ENCODE peak calls at places on chromosomes 12 and 14, in eight cellular contexts. U, M, S, Z, X, R, T and L are unnamed samples.
A peak's percentile ranks its signal among the peaks of the same experiment; 100 is the strongest.

GRCh38 chr14:32939254-32940065 is 781 bp downstream of the NPAS3 start:
- DNase-seq in U (peak; percentile 83), M (peak; percentile 75), S (peak; percentile 18), Z (peak; percentile 80), X (peak; percentile 90), R (peak; percentile 86), T (peak; percentile 82), L (no peak)

GRCh38 chr14:38873923-38874612 is 229.0 kb downstream of the SEC23A start:
- DNase-seq in U (no peak), M (no peak), S (no peak), Z (no peak), X (no peak), R (no peak), T (no peak), L (no peak)

GRCh38 chr12:102513739-102514138 is 33.4 kb upstream of the IGF1 start:
- DNase-seq in U (no peak), M (no peak), S (no peak), Z (no peak), X (no peak), R (no peak), T (no peak), L (no peak)

GRCh38 chr12:125100551-125101434 is 35.6 kb downstream of the AACS start:
- DNase-seq in U (no peak), M (no peak), S (peak; percentile 29), Z (no peak), X (no peak), R (no peak), T (no peak), L (no peak)

GRCh38 chr12:106345739-106346138 is 11.8 kb upstream of the POLR3B start:
- DNase-seq in U (peak; percentile 64), M (peak; percentile 14), S (peak; percentile 96), Z (no peak), X (peak; percentile 45), R (peak; percentile 64), T (peak; percentile 22), L (peak; percentile 54)

GRCh38 chr14:95362180-95362494 is 42.4 kb upstream of the CLMN start:
- DNase-seq in U (no peak), M (no peak), S (no peak), Z (no peak), X (no peak), R (no peak), T (no peak), L (no peak)

GRCh38 chr14:101821528-101821927 is 60.0 kb downstream of the PPP2R5C start:
- DNase-seq in U (no peak), M (no peak), S (no peak), Z (no peak), X (no peak), R (no peak), T (no peak), L (no peak)

GRCh38 chr12:11014234-11014633 is 8.2 kb downstream of the TAS2R19 start:
- DNase-seq in U (no peak), M (no peak), S (no peak), Z (no peak), X (no peak), R (peak; percentile 5), T (no peak), L (no peak)

GRCh38 chr12:89253483-89253882 is 98.8 kb downstream of the DUSP6 start:
- DNase-seq in U (no peak), M (no peak), S (no peak), Z (no peak), X (no peak), R (no peak), T (no peak), L (no peak)

GRCh38 chr12:93536766-93537515 is 35.5 kb upstream of the SOCS2 start:
- DNase-seq in U (no peak), M (no peak), S (no peak), Z (no peak), X (peak; percentile 7), R (peak; percentile 6), T (peak; percentile 11), L (no peak)
- H3K27ac ChIP-seq in U (peak overlapping the region; percentile 65), M (no peak overlapping the region), S (no peak overlapping the region), Z (no peak overlapping the region), X (no peak overlapping the region), R (no peak overlapping the region), T (peak overlapping the region; percentile 4), L (no peak overlapping the region)

GRCh38 chr14:67331368-67332125 is 28.1 kb downstream of the ATP6V1D start:
- DNase-seq in U (no peak), M (no peak), S (peak; percentile 71), Z (no peak), X (no peak), R (peak; percentile 53), T (no peak), L (no peak)

GRCh38 chr14:67332468-67332867 is 27.1 kb downstream of the ATP6V1D start:
- DNase-seq in U (no peak), M (no peak), S (peak; percentile 25), Z (no peak), X (no peak), R (peak; percentile 20), T (no peak), L (no peak)

GRCh38 chr14:67335781-67336180 is 23.8 kb downstream of the ATP6V1D start:
- DNase-seq in U (peak; percentile 35), M (no peak), S (no peak), Z (no peak), X (no peak), R (no peak), T (no peak), L (no peak)
- H3K36me3 ChIP-seq in U (peaks cover 69% of the 10 kb centered on the region), M (peaks cover 14% of the 10 kb centered on the region), S (peaks cover 51% of the 10 kb centered on the region), Z (peaks cover 64% of the 10 kb centered on the region), X (peaks cover 63% of the 10 kb centered on the region), R (peaks cover 8% of the 10 kb centered on the region), T (peaks cover 42% of the 10 kb centered on the region), L (peaks cover 3% of the 10 kb centered on the region)

DNA sequence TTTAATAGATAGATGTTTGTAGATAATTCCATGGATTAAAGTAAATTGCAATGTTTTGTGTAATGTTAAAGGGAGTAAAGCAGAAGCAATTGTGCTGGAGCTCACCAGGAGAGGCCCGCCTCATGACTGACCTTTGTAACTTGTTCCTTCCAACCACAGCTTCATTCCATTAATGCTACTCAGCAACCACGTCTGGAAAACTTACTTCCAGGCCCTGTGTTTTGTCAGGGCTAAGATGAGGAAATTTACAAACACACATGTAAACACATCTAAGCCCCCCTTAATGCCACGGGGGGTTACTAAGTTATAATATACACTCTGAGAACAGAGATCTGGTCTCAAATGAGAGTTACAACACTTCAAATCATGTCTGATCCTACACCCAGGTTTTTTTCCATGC is 12.4 kb downstream of the LUM start:
- DNase-seq in U (peak; percentile 96), M (peak; percentile 51), S (peak; percentile 76), Z (peak; percentile 52), X (no peak), R (peak; percentile 96), T (no peak), L (no peak)
- H3K27ac ChIP-seq in U (no peak overlapping the region), M (no peak overlapping the region), S (no peak overlapping the region), Z (peak overlapping the region; percentile 2), X (no peak overlapping the region), R (no peak overlapping the region), T (no peak overlapping the region), L (no peak overlapping the region)

DNA sequence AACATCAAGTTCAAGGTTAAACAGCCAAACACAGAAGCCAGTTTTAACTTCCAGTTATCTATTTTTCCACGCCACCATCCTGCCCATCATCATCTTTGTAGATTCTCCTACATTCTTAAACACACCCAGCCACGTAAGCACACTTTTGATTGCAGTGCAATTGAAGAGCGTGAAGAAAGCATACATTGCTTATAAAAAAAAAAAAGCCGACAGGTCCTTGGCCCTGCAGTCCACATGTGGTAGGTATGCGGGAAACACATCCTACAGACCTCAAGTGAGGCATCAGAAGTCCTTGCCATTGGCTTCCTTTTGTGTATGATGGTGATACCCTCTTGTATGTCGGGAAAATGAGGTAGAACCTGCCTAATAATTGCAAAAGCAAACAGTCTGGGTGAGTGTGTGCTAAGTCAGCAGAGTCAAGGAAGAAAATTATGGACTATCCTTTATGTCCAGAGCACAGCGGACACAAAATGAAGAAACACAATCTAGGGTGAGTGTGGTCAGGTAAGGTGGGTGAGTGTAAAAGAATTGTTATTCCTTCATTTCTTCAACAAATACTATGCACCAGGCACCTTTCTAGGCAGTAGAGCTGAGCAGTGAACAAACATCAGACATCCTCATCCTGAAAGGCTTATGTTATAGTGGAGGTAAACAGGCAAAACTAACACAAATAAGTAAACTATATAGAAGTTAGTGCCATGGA is 51.5 kb downstream of the EID3 start:
- DNase-seq in U (no peak), M (no peak), S (no peak), Z (no peak), X (no peak), R (no peak), T (no peak), L (no peak)
- H3K36me3 ChIP-seq in U (no peaks in the 10 kb centered on the region), M (no peaks in the 10 kb centered on the region), S (peaks cover 19% of the 10 kb centered on the region), Z (peaks cover 28% of the 10 kb centered on the region), X (peaks cover 15% of the 10 kb centered on the region), R (peaks cover 13% of the 10 kb centered on the region), T (peaks cover 10% of the 10 kb centered on the region), L (no peaks in the 10 kb centered on the region)

GRCh38 chr12:70255311-70255710 is 12.1 kb downstream of the CNOT2 start:
- DNase-seq in U (peak; percentile 49), M (no peak), S (peak; percentile 12), Z (no peak), X (no peak), R (peak; percentile 60), T (no peak), L (no peak)
- H3K27ac ChIP-seq in U (peak overlapping the region; percentile 28), M (no peak overlapping the region), S (no peak overlapping the region), Z (peak overlapping the region; percentile 56), X (no peak overlapping the region), R (no peak overlapping the region), T (no peak overlapping the region), L (no peak overlapping the region)

GRCh38 chr12:111728795-111729194 is 37.9 kb upstream of the ALDH2 start:
- DNase-seq in U (no peak), M (no peak), S (no peak), Z (no peak), X (no peak), R (no peak), T (no peak), L (no peak)

GRCh38 chr12:111730420-111730819 is 36.3 kb upstream of the ALDH2 start:
- DNase-seq in U (no peak), M (no peak), S (no peak), Z (no peak), X (no peak), R (no peak), T (no peak), L (no peak)

DNA sequence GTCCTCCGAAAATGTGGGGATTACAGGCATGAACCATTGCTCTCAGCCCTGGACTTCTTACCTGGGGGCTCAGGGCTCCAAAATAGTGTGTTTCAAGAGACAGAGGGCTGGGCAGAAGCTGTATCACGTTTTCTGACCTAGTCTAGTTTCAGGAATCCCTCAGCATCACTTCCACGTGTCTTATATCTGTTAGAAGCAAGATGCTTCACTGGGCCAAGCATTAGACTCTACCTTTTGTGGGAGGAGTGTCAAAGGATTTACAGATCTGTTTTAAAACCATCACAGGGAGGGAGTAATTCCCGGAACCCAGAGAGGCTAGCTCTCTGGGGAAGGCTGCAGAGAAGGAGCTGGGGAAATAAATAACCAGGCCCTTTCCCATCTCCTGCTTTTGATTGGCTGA is 33.4 kb upstream of the ALDH2 start:
- DNase-seq in U (no peak), M (no peak), S (no peak), Z (no peak), X (no peak), R (no peak), T (no peak), L (no peak)
- H3K36me3 ChIP-seq in U (peaks cover 24% of the 10 kb centered on the region), M (peaks cover 7% of the 10 kb centered on the region), S (peaks cover 2% of the 10 kb centered on the region), Z (peaks cover 32% of the 10 kb centered on the region), X (peaks cover 34% of the 10 kb centered on the region), R (peaks cover 1% of the 10 kb centered on the region), T (peaks cover 46% of the 10 kb centered on the region), L (no peaks in the 10 kb centered on the region)